ENCODE peak calls at places on chromosomes 11 and 22, in seven cellular contexts. D is OCI-LY7, R is IMR-90, V is mammary epithelial cell, W is neuronal stem cell, B is mesendoderm, N is neural progenitor cell. K is an unnamed sample.

GRCh38 chr11:47409440-47410403 is 1.3 kb downstream of the SLC39A13 start:
- DNase-seq in D (no peak), R (no peak), V (peak; percentile 70), W (no peak), B (no peak), N (peak; percentile 1), K (no peak)

GRCh38 chr22:37483594-37484114 is 2.5 kb downstream of the MFNG start:
- DNase-seq in D (no peak), R (no peak), V (no peak), W (no peak), B (no peak), N (no peak), K (no peak)

GRCh38 chr11:45166604-45166897 is 20.1 kb downstream of the PRDM11 start:
- DNase-seq in D (no peak), R (no peak), V (no peak), W (no peak), B (no peak), N (no peak), K (no peak)

GRCh38 chr11:111846640-111847039 is 24.7 kb downstream of the ALG9 start:
- DNase-seq in D (no peak), R (peak; percentile 92), V (no peak), W (no peak), B (peak; percentile 30), N (no peak), K (peak; percentile 86)

GRCh38 chr11:106691807-106692365 is 326.4 kb downstream of the GUCY1A2 start:
- DNase-seq in D (no peak), R (peak; percentile 77), V (no peak), W (no peak), B (no peak), N (no peak), K (peak; percentile 27)

GRCh38 chr11:74849525-74850391 is 99.1 kb downstream of the XRRA1 start:
- DNase-seq in D (peak; percentile 11), R (peak; percentile 84), V (peak; percentile 79), W (peak; percentile 17), B (peak; percentile 92), N (peak; percentile 51), K (peak; percentile 60)

GRCh38 chr11:79538775-79539174 is 97.9 kb upstream of the TENM4 start:
- DNase-seq in D (no peak), R (no peak), V (peak; percentile 64), W (no peak), B (no peak), N (no peak), K (no peak)

GRCh38 chr11:61080986-61081590 is 21.2 kb upstream of the CD5 start:
- DNase-seq in D (no peak), R (no peak), V (no peak), W (no peak), B (peak; percentile 17), N (no peak), K (no peak)

GRCh38 chr11:45154276-45154675 is 7.8 kb downstream of the PRDM11 start:
- DNase-seq in D (no peak), R (no peak), V (no peak), W (no peak), B (no peak), N (no peak), K (no peak)

GRCh38 chr22:31278643-31279326 is 13.5 kb downstream of the PIK3IP1 start:
- DNase-seq in D (no peak), R (no peak), V (no peak), W (no peak), B (no peak), N (no peak), K (no peak)

GRCh38 chr11:45289369-45289768 is 3.2 kb upstream of the SYT13 start:
- DNase-seq in D (no peak), R (peak; percentile 65), V (peak; percentile 72), W (no peak), B (no peak), N (no peak), K (peak; percentile 31)

GRCh38 chr22:47260551-47260950 is 498.1 kb downstream of the TBC1D22A start:
- DNase-seq in D (no peak), R (no peak), V (no peak), W (no peak), B (no peak), N (no peak), K (no peak)

GRCh38 chr11:21177379-21177778 is 508.0 kb downstream of the NELL1 start:
- DNase-seq in D (no peak), R (no peak), V (peak; percentile 1), W (no peak), B (no peak), N (no peak), K (no peak)

GRCh38 chr11:68461284-68461861 is 821 bp downstream of the PPP6R3 start:
- DNase-seq in D (peak; percentile 41), R (peak; percentile 17), V (peak; percentile 21), W (no peak), B (peak; percentile 81), N (no peak), K (peak; percentile 47)

GRCh38 chr11:68806931-68807844 is 34.5 kb downstream of the CPT1A start:
- DNase-seq in D (no peak), R (peak; percentile 77), V (peak; percentile 17), W (no peak), B (no peak), N (no peak), K (peak; percentile 66)

GRCh38 chr11:120257346-120257745 is 17.4 kb downstream of the POU2F3 start:
- DNase-seq in D (no peak), R (no peak), V (no peak), W (no peak), B (no peak), N (no peak), K (no peak)

GRCh38 chr11:124740277-124740882 is 638 bp downstream of the NRGN start:
- DNase-seq in D (peak; percentile 64), R (no peak), V (peak; percentile 23), W (no peak), B (no peak), N (peak; percentile 53), K (peak; percentile 21)

GRCh38 chr11:81725691-81726090 is 1008.0 kb downstream of the FAM181B start:
- DNase-seq in D (no peak), R (no peak), V (peak; percentile 19), W (no peak), B (no peak), N (no peak), K (peak; percentile 34)

GRCh38 chr11:113189909-113190667 is 124.3 kb upstream of the TTC12 start:
- DNase-seq in D (no peak), R (no peak), V (peak; percentile 98), W (no peak), B (peak; percentile 55), N (no peak), K (peak; percentile 97)

GRCh38 chr11:72328366-72329224 is 84.6 kb upstream of the PHOX2A start:
- DNase-seq in D (no peak), R (peak; percentile 42), V (no peak), W (no peak), B (peak; percentile 34), N (no peak), K (peak; percentile 46)

GRCh38 chr22:42773161-42773560 is 52.5 kb upstream of the A4GALT start:
- DNase-seq in D (peak; percentile 34), R (no peak), V (no peak), W (no peak), B (peak; percentile 89), N (no peak), K (no peak)

GRCh38 chr11:18171377-18172000 is 1.1 kb upstream of the MRGPRX4 start:
- DNase-seq in D (peak; percentile 56), R (no peak), V (peak; percentile 35), W (peak; percentile 6), B (peak; percentile 64), N (peak; percentile 73), K (no peak)

GRCh38 chr11:119347940-119348339 is 1.4 kb upstream of the MFRP start:
- DNase-seq in D (no peak), R (no peak), V (no peak), W (no peak), B (no peak), N (no peak), K (no peak)

GRCh38 chr11:65212226-65212801 is 30.6 kb downstream of the CAPN1 start:
- DNase-seq in D (no peak), R (no peak), V (no peak), W (no peak), B (peak; percentile 25), N (no peak), K (no peak)
- H3K4me2 ChIP-seq in D (no peak overlapping the region), R (no peak overlapping the region), V (no peak overlapping the region), W (no peak overlapping the region), B (no peak overlapping the region), N (no peak overlapping the region), K (no peak overlapping the region)

GRCh38 chr11:101848262-101848661 is 66.5 kb upstream of the CEP126 start:
- DNase-seq in D (peak; percentile 47), R (peak; percentile 44), V (no peak), W (no peak), B (no peak), N (peak; percentile 20), K (no peak)
- H3K4me3 ChIP-seq in D (no peak overlapping the region), R (no peak overlapping the region), V (no peak overlapping the region), W (no peak overlapping the region), B (no peak overlapping the region), N (no peak overlapping the region), K (no peak overlapping the region)

DNA sequence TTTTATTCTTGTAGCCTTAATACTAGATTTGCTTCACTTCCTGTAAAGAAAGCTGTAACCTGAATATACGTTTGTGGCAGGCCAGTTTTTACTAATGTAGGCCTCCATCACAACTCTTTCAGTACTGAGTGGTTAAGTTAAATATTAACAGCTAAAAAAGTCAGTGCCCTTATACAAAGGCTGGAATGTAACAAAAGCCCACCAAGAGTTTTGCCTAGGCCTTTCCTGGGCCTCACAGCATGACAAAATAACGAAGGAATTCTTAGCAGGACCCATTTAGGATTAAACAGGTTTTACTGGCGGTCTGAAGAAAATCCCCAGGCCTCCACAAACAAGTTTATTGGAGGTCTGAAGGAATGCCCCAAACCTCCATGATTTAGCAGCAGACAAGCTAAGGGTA is 43.7 kb downstream of the PIWIL3 start:
- DNase-seq in D (no peak), R (no peak), V (no peak), W (no peak), B (peak; percentile 85), N (peak; percentile 74), K (no peak)
- H3K4me1 ChIP-seq in D (no peaks in the 10 kb centered on the region), R (peaks cover 11% of the 10 kb centered on the region), V (peaks cover 7% of the 10 kb centered on the region), W (peaks cover 12% of the 10 kb centered on the region), B (no peaks in the 10 kb centered on the region), N (peaks cover 40% of the 10 kb centered on the region), K (peaks cover 3% of the 10 kb centered on the region)

GRCh38 chr22:48450188-48450825 is 1377.4 kb downstream of the BRD1 start:
- DNase-seq in D (no peak), R (no peak), V (no peak), W (no peak), B (no peak), N (no peak), K (no peak)

GRCh38 chr22:48452766-48453165 is 1374.9 kb downstream of the BRD1 start:
- DNase-seq in D (no peak), R (no peak), V (no peak), W (no peak), B (no peak), N (no peak), K (no peak)

GRCh38 chr22:48453751-48454485 is 1373.8 kb downstream of the BRD1 start:
- DNase-seq in D (no peak), R (no peak), V (no peak), W (no peak), B (no peak), N (no peak), K (no peak)

GRCh38 chr22:48453171-48453570 is 1374.5 kb downstream of the BRD1 start:
- DNase-seq in D (no peak), R (no peak), V (no peak), W (no peak), B (no peak), N (no peak), K (no peak)

DNA sequence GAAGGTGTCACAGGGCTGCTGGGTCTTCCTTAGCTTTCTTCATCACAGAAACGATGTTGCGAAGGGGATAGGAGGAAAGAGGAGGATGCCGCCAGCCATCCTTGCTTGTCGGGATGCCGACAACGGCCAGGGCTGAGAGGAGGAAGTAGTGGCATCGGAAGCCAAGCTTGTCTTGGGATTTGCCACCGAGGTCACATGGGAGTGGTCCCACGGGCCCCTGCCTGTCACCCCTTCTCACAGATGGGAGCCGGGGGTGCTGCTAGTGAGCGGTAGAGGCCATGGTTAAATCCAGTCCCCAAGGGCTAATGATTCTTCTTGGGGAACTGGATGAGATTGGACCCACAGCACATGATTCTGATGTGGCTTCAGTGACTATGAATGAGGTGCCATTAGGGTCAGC is 1375.8 kb downstream of the BRD1 start:
- DNase-seq in D (no peak), R (no peak), V (no peak), W (no peak), B (no peak), N (no peak), K (no peak)
- H3K4me2 ChIP-seq in D (no peak overlapping the region), R (no peak overlapping the region), V (no peak overlapping the region), W (no peak overlapping the region), B (no peak overlapping the region), N (no peak overlapping the region), K (no peak overlapping the region)